ENCODE peak calls at places on chromosomes 1 and 21, in four cellular contexts. M, E, S and Z are unnamed samples.

GRCh38 chr21:39071623-39072214 is 111.5 kb downstream of the PSMG1 start:
- DNase-seq in E (no peak), M (peak; percentile 40), S (no peak), Z (peak; percentile 10)

GRCh38 chr1:41742219-41742618 is 176.5 kb downstream of the HIVEP3 start:
- DNase-seq in S (no peak), M (no peak), E (no peak), Z (peak; percentile 69)

GRCh38 chr1:88935522-88936222 is 44.3 kb upstream of the GTF2B start:
- DNase-seq in M (peak; percentile 56), E (peak; percentile 16), S (peak; percentile 50), Z (peak; percentile 51)

GRCh38 chr1:29826646-29827045 is 590.3 kb downstream of the PTPRU start:
- DNase-seq in E (no peak), M (no peak), S (no peak), Z (no peak)

GRCh38 chr1:147771216-147772125 is 11.1 kb upstream of the GJA5 start:
- DNase-seq in M (no peak), E (no peak), S (no peak), Z (peak; percentile 72)

GRCh38 chr21:27425172-27425571 is 458.3 kb upstream of the ADAMTS5 start:
- DNase-seq in M (no peak), E (no peak), S (no peak), Z (no peak)

GRCh38 chr1:224644553-224645154 is 28.5 kb downstream of the CNIH3 start:
- DNase-seq in M (peak; percentile 73), E (peak; percentile 47), S (peak; percentile 52), Z (peak; percentile 81)

GRCh38 chr1:7680791-7681165 is 90.3 kb upstream of the VAMP3 start:
- DNase-seq in S (peak; percentile 81), E (no peak), M (peak; percentile 56), Z (no peak)

GRCh38 chr1:181739214-181739613 is 255.9 kb downstream of the CACNA1E start:
- DNase-seq in S (no peak), E (no peak), M (no peak), Z (no peak)

GRCh38 chr1:199273837-199274379 is 635.1 kb downstream of the PTPRC start:
- DNase-seq in E (no peak), M (peak; percentile 23), S (no peak), Z (peak; percentile 41)

GRCh38 chr1:55375617-55376258 is 160.6 kb upstream of the USP24 start:
- DNase-seq in E (peak; percentile 22), M (peak; percentile 72), S (peak; percentile 69), Z (peak; percentile 58)

GRCh38 chr1:87684786-87685185 is 356.1 kb downstream of the LMO4 start:
- DNase-seq in M (peak; percentile 36), E (no peak), S (no peak), Z (no peak)

GRCh38 chr1:198681247-198681646 is 42.4 kb downstream of the PTPRC start:
- DNase-seq in M (no peak), E (no peak), S (no peak), Z (peak; percentile 25)

GRCh38 chr1:91608876-91609275 is 108.2 kb downstream of the CDC7 start:
- DNase-seq in S (no peak), E (no peak), M (peak; percentile 28), Z (peak; percentile 78)

GRCh38 chr1:32742132-32742947 is 39.8 kb upstream of the SYNC start:
- DNase-seq in E (no peak), M (peak; percentile 67), S (peak; percentile 42), Z (peak; percentile 26)

GRCh38 chr21:22791986-22792560 is 1793.9 kb downstream of the NCAM2 start:
- DNase-seq in M (peak; percentile 84), S (peak; percentile 72), E (no peak), Z (peak; percentile 77)

GRCh38 chr1:71785470-71785869 is 496.9 kb downstream of the NEGR1 start:
- DNase-seq in E (no peak), S (no peak), M (peak; percentile 17), Z (no peak)

GRCh38 chr1:6424619-6425593 is at the start of gene ESPN:
- DNase-seq in S (peak; percentile 76), E (no peak), M (peak; percentile 38), Z (peak; percentile 62)

GRCh38 chr1:172180886-172181285 is 239.6 kb upstream of the C1orf105 start:
- DNase-seq in M (peak; percentile 49), E (no peak), S (no peak), Z (no peak)

GRCh38 chr1:91916811-91917460 is 31.0 kb upstream of the TGFBR3 start:
- DNase-seq in M (no peak), S (no peak), E (no peak), Z (no peak)

GRCh38 chr1:160726498-160727391 is 12.3 kb upstream of the SLAMF7 start:
- DNase-seq in S (peak; percentile 88), E (peak; percentile 75), M (peak; percentile 90), Z (peak; percentile 93)

GRCh38 chr1:62139410-62139809 is 55.2 kb upstream of the L1TD1 start:
- DNase-seq in M (no peak), S (peak; percentile 11), E (no peak), Z (no peak)

GRCh38 chr1:114610546-114611245 is 29.3 kb upstream of the BCAS2 start:
- DNase-seq in M (no peak), S (no peak), E (no peak), Z (peak; percentile 53)

GRCh38 chr21:44304846-44305245 is 5.0 kb downstream of the PFKL start:
- DNase-seq in S (peak; percentile 65), M (peak; percentile 82), E (no peak), Z (peak; percentile 51)

GRCh38 chr1:226309398-226310122 is 596 bp upstream of the LIN9 start:
- DNase-seq in E (no peak), S (peak; percentile 57), M (no peak), Z (peak; percentile 45)

GRCh38 chr1:181117648-181118449 is 29.3 kb downstream of the IER5 start:
- DNase-seq in S (peak; percentile 59), E (peak; percentile 66), M (peak; percentile 69), Z (peak; percentile 95)

GRCh38 chr1:13900583-13900982 is 200.6 kb downstream of the PRDM2 start:
- DNase-seq in S (no peak), E (no peak), M (no peak), Z (peak; percentile 57)

GRCh38 chr1:71881611-71882010 is 400.7 kb downstream of the NEGR1 start:
- DNase-seq in M (no peak), E (no peak), S (no peak), Z (no peak)

GRCh38 chr1:78303620-78304019 is 187.2 kb upstream of the PTGFR start:
- DNase-seq in M (no peak), E (no peak), S (no peak), Z (peak; percentile 96)

DNA sequence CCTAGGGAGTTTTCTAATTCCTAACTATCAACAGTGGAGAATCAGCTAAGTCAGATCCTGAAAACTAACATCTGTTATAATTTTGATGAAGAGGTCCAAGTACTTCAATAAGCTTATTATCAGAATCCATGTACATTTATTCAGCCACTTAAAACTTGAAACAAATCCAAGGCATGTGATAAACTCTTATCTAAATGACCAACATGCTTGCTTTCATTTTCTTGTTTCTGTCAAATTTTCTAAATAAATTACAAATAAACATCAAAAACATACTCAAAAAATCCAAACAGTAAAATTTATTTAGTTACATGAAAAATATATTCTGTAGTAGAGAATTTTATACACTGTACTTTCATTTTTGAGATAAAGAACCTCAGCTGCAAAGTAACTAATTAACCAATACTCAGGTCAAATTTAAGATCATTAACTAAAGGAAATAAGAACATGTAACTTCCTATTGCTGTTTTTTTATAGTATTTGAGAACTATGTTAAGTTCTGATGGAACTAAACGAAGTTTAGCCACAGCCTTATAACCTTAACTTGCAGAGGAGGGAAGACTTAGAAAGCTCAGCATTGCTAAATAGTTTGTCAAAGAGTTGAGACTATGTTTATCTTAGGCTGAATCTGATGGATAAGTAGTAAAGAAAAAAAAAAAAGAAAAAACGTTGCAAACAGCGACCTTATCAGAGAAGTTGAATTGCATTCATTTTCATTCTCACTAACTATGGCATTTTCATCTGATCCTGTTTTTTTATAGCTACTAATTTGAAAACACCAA is 44.9 kb downstream of the SYNJ1 start:
- DNase-seq in S (no peak), M (no peak), E (no peak), Z (no peak)
- TF ChIP-seq EZH2phosphoT487 in S (no peak), M (no peak), E (no peak), Z (no peak)

DNA sequence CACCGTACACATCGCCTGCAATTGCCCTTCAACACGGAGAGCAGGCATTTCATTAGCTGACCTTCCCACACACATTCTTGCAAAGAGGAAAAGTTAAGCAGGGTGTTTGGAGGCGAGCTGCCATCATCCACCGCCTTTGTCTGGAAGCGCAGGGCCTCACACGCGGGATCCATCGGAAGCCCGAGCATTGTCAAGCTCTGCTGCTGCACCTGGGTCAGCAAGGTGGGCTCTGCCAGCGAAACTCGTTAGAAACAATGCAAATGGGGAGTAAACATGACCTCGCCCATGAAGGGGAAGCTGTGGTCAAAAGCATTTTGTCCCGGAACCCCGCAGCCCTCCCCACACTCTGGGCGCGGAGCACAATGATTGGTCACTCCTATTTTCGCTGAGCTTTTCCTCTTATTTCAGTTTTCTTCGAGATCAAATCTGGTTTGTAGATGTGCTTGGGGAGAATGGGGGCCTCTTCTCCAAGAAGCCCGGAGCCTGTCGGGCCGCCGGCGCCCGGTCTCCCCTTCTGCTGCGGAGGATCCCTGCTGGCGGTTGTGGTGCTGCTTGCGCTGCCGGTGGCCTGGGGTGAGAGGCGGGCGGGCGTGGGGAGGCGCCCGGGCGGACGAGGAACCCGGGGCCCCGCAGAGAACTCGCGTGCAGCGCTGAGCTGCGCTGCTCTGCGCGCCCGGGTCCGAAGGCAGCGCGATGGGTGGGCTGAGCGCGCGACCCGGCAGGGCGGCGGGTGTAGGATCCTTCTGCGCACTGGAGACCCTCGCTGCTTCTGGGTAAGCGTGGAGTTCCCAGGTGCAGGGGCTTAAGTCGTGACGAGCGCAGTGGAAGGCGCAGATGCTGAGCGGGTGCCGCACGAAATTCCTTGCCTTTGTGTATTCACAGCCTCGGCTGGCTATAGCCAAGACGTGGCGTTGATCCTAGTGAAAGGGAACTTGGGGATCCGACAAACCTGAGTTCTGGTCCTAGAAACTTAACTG is at the start of gene CR1:
- DNase-seq in E (no peak), M (peak; percentile 23), S (peak; percentile 65), Z (no peak)
- TF ChIP-seq EZH2 in E (no peak), M (no peak), S (peak; percentile 67), Z (no peak)

DNA sequence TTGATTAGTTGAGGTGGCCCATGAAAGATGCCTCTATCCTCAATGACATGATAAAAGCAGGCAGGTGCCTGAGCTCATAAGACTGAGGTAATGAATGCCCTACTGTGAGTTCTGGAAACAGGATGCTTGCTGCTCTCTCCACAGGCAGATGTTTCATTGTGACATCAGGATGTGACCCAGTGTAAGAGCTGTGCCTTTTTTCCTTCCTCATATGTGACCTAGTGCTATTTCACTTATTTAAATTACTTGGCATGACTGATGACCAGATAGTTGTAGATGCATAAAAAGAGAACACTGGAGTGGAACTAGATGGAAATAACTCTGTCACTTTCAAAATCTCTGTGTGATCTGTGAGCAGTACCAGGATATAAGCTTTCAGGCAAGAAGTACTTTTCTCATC is 31.9 kb downstream of the KIF14 start:
- DNase-seq in S (no peak), M (no peak), E (no peak), Z (no peak)
- TF ChIP-seq EZH2phosphoT487 in S (no peak), M (no peak), E (no peak), Z (no peak)

DNA sequence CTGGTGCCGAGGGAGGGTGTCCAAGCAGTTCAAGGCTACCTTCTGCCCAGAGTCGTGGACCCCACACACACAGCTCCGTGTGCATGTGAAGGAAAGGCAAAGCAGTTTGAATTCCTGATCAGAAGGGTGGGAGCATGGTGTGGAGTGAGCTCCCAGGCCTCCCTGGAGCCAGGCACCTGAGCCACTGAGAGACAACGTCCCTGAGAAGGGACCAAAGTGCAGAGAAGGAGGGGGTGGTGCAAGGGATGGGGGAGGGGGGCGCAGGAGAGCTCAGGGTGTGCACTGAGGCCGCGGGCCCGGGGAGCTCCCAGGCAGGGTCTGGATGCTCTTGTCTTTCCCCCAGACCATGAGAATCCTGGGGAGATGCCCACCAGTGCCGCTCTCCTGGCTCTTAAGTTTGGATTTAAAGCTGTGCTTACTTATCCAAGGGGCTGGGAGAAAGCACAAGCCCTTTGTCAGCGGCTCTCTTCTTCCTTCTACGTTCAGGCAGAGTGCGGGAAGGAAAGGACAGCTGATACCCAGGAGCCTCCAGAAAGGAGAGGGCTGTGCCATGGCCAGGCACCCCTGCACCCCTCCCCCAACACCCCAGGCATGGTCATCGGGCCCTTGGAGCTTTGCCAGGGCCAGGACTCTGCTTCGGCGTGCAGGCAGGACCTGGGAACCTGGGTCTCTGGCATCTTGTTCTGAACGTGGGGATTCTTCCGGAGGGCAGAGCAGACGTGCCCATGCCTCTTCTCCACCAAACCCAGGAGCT is 24.1 kb downstream of the ACTA1 start:
- DNase-seq in M (peak; percentile 50), E (no peak), S (peak; percentile 18), Z (no peak)
- TF ChIP-seq EZH2 in M (no peak), E (no peak), S (no peak), Z (no peak)